ENCODE peak calls at places on chromosome 11, in seven cellular contexts. Y is progenitor cell of endocrine pancreas, S is fibroblast of lung, P is psoas muscle, F is cardiac fibroblast, H is WTC11, A is pancreas. Z is an unnamed sample.
A peak's percentile ranks its signal among the peaks of the same experiment; 100 is the strongest.

GRCh38 chr11:12094872-12095800 is 15.3 kb upstream of the MICAL2 start:
- DNase-seq in P (no peak), H (no peak), Y (no peak), A (no peak), F (no peak), S (no peak), Z (no peak)

GRCh38 chr11:9974375-9974774 is 310.5 kb downstream of the SWAP70 start:
- DNase-seq in A (no peak), Y (no peak), H (no peak), F (no peak), P (no peak), S (no peak), Z (no peak)

GRCh38 chr11:67271548-67272284 is 5.4 kb downstream of the GRK2 start:
- DNase-seq in P (no peak), Y (no peak), F (no peak), H (peak; percentile 28), S (no peak), A (no peak), Z (no peak)

GRCh38 chr11:112297248-112297866 is 36.7 kb upstream of the PLET1 start:
- DNase-seq in S (no peak), F (no peak), Y (no peak), P (no peak), A (no peak), H (no peak), Z (no peak)

GRCh38 chr11:13440100-13440855 is 22.7 kb downstream of the BTBD10 start:
- DNase-seq in A (no peak), Y (no peak), P (peak; percentile 13), F (peak; percentile 94), H (no peak), S (peak; percentile 95), Z (peak; percentile 95)

GRCh38 chr11:107301886-107302285 is 155.7 kb downstream of the CWF19L2 start:
- DNase-seq in A (no peak), S (no peak), P (no peak), Y (no peak), H (no peak), F (peak; percentile 2), Z (peak; percentile 14)

GRCh38 chr11:15603208-15603607 is 488.5 kb downstream of the INSC start:
- DNase-seq in S (no peak), P (peak; percentile 36), A (no peak), F (no peak), H (no peak), Y (no peak), Z (no peak)

GRCh38 chr11:117625237-117625636 is 171.8 kb downstream of the DSCAML1 start:
- DNase-seq in S (no peak), F (no peak), H (no peak), P (no peak), Y (no peak), A (no peak), Z (no peak)

GRCh38 chr11:113531078-113531477 is 55.9 kb upstream of the DRD2 start:
- DNase-seq in A (no peak), S (no peak), F (no peak), Y (no peak), P (no peak), H (no peak), Z (no peak)

GRCh38 chr11:11329062-11329806 is 23.8 kb downstream of the CSNK2A3 start:
- DNase-seq in F (no peak), A (no peak), P (no peak), S (no peak), Y (no peak), H (no peak), Z (no peak)

GRCh38 chr11:29214833-29215232 is 802.0 kb downstream of the KCNA4 start:
- DNase-seq in F (no peak), S (peak; percentile 1), Y (no peak), A (no peak), H (no peak), P (no peak), Z (peak; percentile 54)

GRCh38 chr11:57163160-57163868 is 18.4 kb upstream of the LRRC55 start:
- DNase-seq in Y (no peak), F (no peak), H (no peak), P (no peak), A (no peak), S (no peak), Z (no peak)

GRCh38 chr11:69359735-69360470 is 65.9 kb downstream of the MYEOV start:
- DNase-seq in F (peak; percentile 58), S (peak; percentile 37), A (no peak), P (no peak), H (no peak), Y (no peak), Z (peak; percentile 64)

GRCh38 chr11:3197878-3198528 is 20.6 kb downstream of the MRGPRG start:
- DNase-seq in P (no peak), A (no peak), S (no peak), H (no peak), F (no peak), Y (no peak), Z (no peak)

GRCh38 chr11:87176044-87176443 is 138.3 kb downstream of the TMEM135 start:
- DNase-seq in P (no peak), H (no peak), S (peak; percentile 15), A (no peak), F (no peak), Y (no peak), Z (peak; percentile 18)

GRCh38 chr11:59849129-59849528 is 3.8 kb upstream of the CBLIF start:
- DNase-seq in H (no peak), F (no peak), S (no peak), A (no peak), P (no peak), Y (no peak), Z (no peak)

GRCh38 chr11:131739243-131739882 is 368.9 kb downstream of the NTM start:
- DNase-seq in P (no peak), F (no peak), H (no peak), S (no peak), Y (no peak), A (no peak), Z (no peak)

GRCh38 chr11:99257131-99257530 is 236.4 kb downstream of the CNTN5 start:
- DNase-seq in P (no peak), Y (no peak), A (no peak), S (no peak), F (peak; percentile 19), H (no peak), Z (peak; percentile 7)

GRCh38 chr11:3095712-3096361 is 38.6 kb upstream of the CARS1 start:
- DNase-seq in Y (no peak), A (no peak), S (peak; percentile 88), F (peak; percentile 88), P (no peak), H (no peak), Z (peak; percentile 73)

GRCh38 chr11:129202646-129203045 is 10.5 kb upstream of the ARHGAP32 start:
- DNase-seq in A (no peak), Y (no peak), H (no peak), F (no peak), P (no peak), S (no peak), Z (no peak)

GRCh38 chr11:126636911-126637799 is 281.7 kb downstream of the ST3GAL4 start:
- DNase-seq in P (no peak), S (no peak), Y (no peak), F (peak; percentile 28), H (no peak), A (no peak), Z (no peak)

GRCh38 chr11:77183421-77183984 is 55.5 kb downstream of the MYO7A start:
- DNase-seq in P (no peak), A (peak; percentile 20), H (no peak), S (no peak), Y (no peak), F (no peak), Z (no peak)

GRCh38 chr11:35997908-35998307 is 54.0 kb downstream of the LDLRAD3 start:
- DNase-seq in H (no peak), S (no peak), F (no peak), Y (no peak), A (no peak), P (no peak), Z (no peak)

GRCh38 chr11:62142043-62142375 is 18.2 kb downstream of the INCENP start:
- DNase-seq in F (no peak), P (no peak), H (no peak), A (no peak), S (no peak), Y (no peak), Z (no peak)

GRCh38 chr11:115100706-115101105 is 403.5 kb downstream of the CADM1 start:
- DNase-seq in S (no peak), F (no peak), A (no peak), P (no peak), Y (no peak), H (no peak), Z (no peak)

GRCh38 chr11:115104851-115105453 is 399.3 kb downstream of the CADM1 start:
- DNase-seq in F (no peak), A (no peak), Y (no peak), S (no peak), P (no peak), H (no peak), Z (no peak)

GRCh38 chr11:115098037-115098436 is 406.2 kb downstream of the CADM1 start:
- DNase-seq in Y (no peak), A (no peak), F (no peak), P (no peak), H (no peak), S (peak; percentile 5), Z (no peak)

GRCh38 chr11:115103921-115104320 is 400.3 kb downstream of the CADM1 start:
- DNase-seq in S (no peak), F (no peak), P (no peak), H (no peak), A (no peak), Y (no peak), Z (peak; percentile 2)
- TF ChIP-seq CTCF in S (no peak), F (no peak), P (no peak), H (no peak), A (no peak), Y (peak; percentile 25), Z (no peak)

DNA sequence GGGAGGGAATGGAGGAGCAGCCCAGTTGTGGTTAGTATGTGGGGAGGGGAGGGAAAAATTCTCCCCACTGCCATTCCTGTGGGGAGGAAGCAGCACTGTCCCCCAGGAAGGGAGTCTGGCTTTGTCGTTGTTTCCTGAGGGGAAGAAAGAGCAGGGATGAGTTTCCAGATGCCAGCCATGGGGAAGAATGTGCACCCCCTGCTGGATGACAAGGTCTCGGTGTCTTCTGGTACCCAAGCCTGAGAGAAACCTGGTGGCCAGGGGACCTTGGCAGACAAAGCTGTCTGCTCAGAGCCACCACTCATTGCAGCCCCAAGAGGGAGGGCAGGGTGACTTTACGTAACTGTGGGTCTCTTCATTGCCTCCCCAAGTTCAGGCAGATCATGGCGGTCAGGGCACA is 81.3 kb upstream of the CD82 start:
- DNase-seq in F (peak; percentile 33), P (no peak), Y (no peak), H (peak; percentile 31), A (no peak), S (no peak), Z (peak; percentile 39)
- TF ChIP-seq CTCF in F (peak; percentile 55), P (peak; percentile 16), Y (peak; percentile 51), H (no peak), A (no peak), S (peak; percentile 11), Z (peak; percentile 26)

GRCh38 chr11:64848779-64849599 is 4.5 kb upstream of the CDC42BPG start:
- DNase-seq in P (no peak), F (no peak), H (peak; percentile 77), A (peak; percentile 86), S (no peak), Y (no peak), Z (no peak)
- TF ChIP-seq CTCF in P (no peak), F (no peak), H (peak; percentile 15), A (no peak), S (no peak), Y (no peak), Z (no peak)

DNA sequence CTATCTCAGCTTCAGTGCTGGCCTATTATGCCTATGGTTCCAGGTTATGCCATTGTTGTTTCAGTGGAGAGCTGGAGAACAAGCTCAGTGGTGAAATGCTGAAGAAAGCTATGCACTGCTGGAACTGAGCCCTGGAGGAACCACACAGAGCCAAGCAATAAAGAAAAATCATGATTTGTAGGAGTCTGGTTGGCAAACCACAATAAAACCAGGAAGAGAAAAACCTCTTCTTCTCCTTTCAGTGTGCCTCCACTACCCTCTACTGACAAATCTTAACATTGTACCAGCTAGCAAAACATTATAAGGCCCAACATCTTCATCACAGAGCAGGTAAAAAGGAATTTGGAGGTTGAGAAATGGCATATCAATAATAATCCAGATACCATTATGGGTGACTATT is 5.3 kb downstream of the OR51F2 start:
- DNase-seq in P (no peak), A (no peak), F (peak; percentile 27), H (no peak), Y (no peak), S (no peak), Z (no peak)
- TF ChIP-seq CTCF in P (peak; percentile 44), A (no peak), F (peak; percentile 34), H (peak; percentile 17), Y (peak; percentile 49), S (peak; percentile 32), Z (no peak)